ENCODE peak calls at places on chromosome 6, in five cellular contexts. F is transverse colon, H is T-helper 1 cell, T is stromal cell of bone marrow, U is neuronal stem cell. I is an unnamed sample.

GRCh38 chr6:99219788-99220187 is 129.7 kb downstream of the FAXC start:
- DNase-seq in F (no peak), H (no peak), T (no peak), U (no peak), I (no peak)

GRCh38 chr6:24949020-24949569 is 13.3 kb upstream of the RIPOR2 start:
- DNase-seq in F (peak; percentile 23), H (no peak), T (no peak), U (no peak), I (no peak)

GRCh38 chr6:34115396-34116314 is 30.2 kb downstream of the GRM4 start:
- DNase-seq in F (no peak), H (no peak), T (no peak), U (peak; percentile 80), I (no peak)

GRCh38 chr6:143299253-143300166 is 151.0 kb downstream of the ADAT2 start:
- DNase-seq in F (no peak), H (no peak), T (no peak), U (no peak), I (no peak)

GRCh38 chr6:121838842-121839241 is 403.4 kb downstream of the GJA1 start:
- DNase-seq in F (no peak), H (no peak), T (peak; percentile 60), U (no peak), I (peak; percentile 89)

GRCh38 chr6:39243809-39244208 is 14.5 kb upstream of the KCNK5 start:
- DNase-seq in F (no peak), H (no peak), T (peak; percentile 33), U (no peak), I (no peak)

GRCh38 chr6:89828988-89829590 is 591 bp upstream of the CASP8AP2 start:
- DNase-seq in F (peak; percentile 22), H (no peak), T (no peak), U (no peak), I (no peak)

GRCh38 chr6:134647861-134648260 is 302.0 kb downstream of the ALDH8A1 start:
- DNase-seq in F (no peak), H (no peak), T (no peak), U (no peak), I (no peak)

GRCh38 chr6:24537771-24538385 is 43.1 kb downstream of the ALDH5A1 start:
- DNase-seq in F (no peak), H (no peak), T (no peak), U (no peak), I (no peak)

I was measured in skeletal muscle cell.